ENCODE peak calls at places on chromosomes 5 and 9, in eight cellular contexts. K is mesendoderm, Q is colonic mucosa, E is adipocyte, F is heart right ventricle, D is HS-5, O is HTR-8/SVneo, B is RWPE2. X is an unnamed sample.

GRCh38 chr9:16950051-16950450 is 79.6 kb upstream of the BNC2 start:
- DNase-seq in F (no peak), K (peak), O (no peak), D (no peak), E (no peak), B (no peak), Q (no peak), X (no peak)

GRCh38 chr5:32261198-32261597 is 51.5 kb downstream of the MTMR12 start:
- DNase-seq in E (no peak), D (no peak), K (peak), O (no peak), B (no peak), Q (no peak), F (no peak), X (no peak)

GRCh38 chr5:138944527-138945322 is 69.6 kb upstream of the LRRTM2 start:
- DNase-seq in B (no peak), E (no peak), O (no peak), D (no peak), K (no peak), Q (no peak), F (no peak), X (no peak)

GRCh38 chr5:167936944-167937627 is 354.4 kb upstream of the WWC1 start:
- DNase-seq in F (no peak), D (no peak), Q (no peak), K (no peak), O (no peak), B (no peak), E (no peak), X (no peak)

GRCh38 chr5:43543434-43543833 is 13.4 kb downstream of the PAIP1 start:
- DNase-seq in D (no peak), E (no peak), Q (no peak), B (no peak), K (no peak), F (no peak), O (no peak), X (no peak)

GRCh38 chr5:72005676-72006075 is 101.6 kb upstream of the MAP1B start:
- DNase-seq in E (no peak), K (no peak), F (no peak), Q (no peak), D (no peak), B (no peak), O (no peak), X (no peak)

GRCh38 chr5:143314664-143315063 is 88.8 kb downstream of the NR3C1 start:
- DNase-seq in B (no peak), F (no peak), O (peak), D (peak), E (peak), K (no peak), Q (no peak), X (no peak)

GRCh38 chr5:160475864-160476438 is 54.3 kb downstream of the PTTG1 start:
- DNase-seq in O (no peak), B (no peak), F (no peak), E (no peak), D (no peak), Q (peak), K (no peak), X (no peak)

GRCh38 chr5:84239509-84239908 is 145.2 kb downstream of the EDIL3 start:
- DNase-seq in Q (no peak), O (peak), F (no peak), D (peak), B (no peak), E (peak), K (peak), X (no peak)

GRCh38 chr5:156479864-156480263 is 152.9 kb downstream of the SGCD start:
- DNase-seq in F (no peak), Q (peak), D (no peak), K (peak), B (no peak), E (peak), O (no peak), X (no peak)

GRCh38 chr5:5209510-5210286 is 69.6 kb downstream of the ADAMTS16 start:
- DNase-seq in D (no peak), B (no peak), Q (no peak), E (no peak), K (no peak), O (no peak), F (no peak), X (no peak)

GRCh38 chr9:97737429-97737828 is 40.3 kb upstream of the XPA start:
- DNase-seq in Q (no peak), O (peak), B (no peak), K (peak), E (no peak), D (no peak), F (no peak), X (no peak)

GRCh38 chr9:134522976-134523375 is 118.6 kb upstream of the COL5A1 start:
- DNase-seq in D (no peak), Q (no peak), E (no peak), K (no peak), B (no peak), F (no peak), O (no peak), X (no peak)

GRCh38 chr5:154444559-154445421 is 1.0 kb upstream of the SAP30L start:
- DNase-seq in D (no peak), O (peak), B (no peak), K (peak), F (peak), E (peak), Q (peak), X (no peak)

GRCh38 chr9:84297162-84297821 is 43.3 kb downstream of the SLC28A3 start:
- DNase-seq in Q (no peak), E (peak), B (no peak), K (no peak), F (no peak), D (peak), O (no peak), X (no peak)

GRCh38 chr5:133292300-133292699 is 240.5 kb downstream of the HSPA4 start:
- DNase-seq in D (no peak), K (peak), B (peak), O (no peak), Q (no peak), E (no peak), F (no peak), X (no peak)

GRCh38 chr5:125199968-125200841 is 453.8 kb upstream of the ZNF608 start:
- DNase-seq in B (no peak), O (no peak), Q (no peak), K (peak), D (no peak), F (no peak), E (no peak), X (no peak)

GRCh38 chr9:2427016-2427891 is 194.3 kb upstream of the VLDLR start:
- DNase-seq in O (no peak), F (no peak), Q (no peak), B (no peak), D (no peak), K (no peak), E (no peak), X (peak)

GRCh38 chr5:53879708-53880356 is 319.4 kb downstream of the NDUFS4 start:
- DNase-seq in Q (no peak), D (no peak), F (no peak), E (no peak), B (no peak), K (no peak), O (no peak), X (no peak)

GRCh38 chr5:109739741-109740140 is 50.0 kb downstream of the MAN2A1 start:
- DNase-seq in D (no peak), O (peak), Q (no peak), K (peak), F (no peak), E (no peak), B (no peak), X (no peak)

GRCh38 chr9:126474201-126474765 is 139.4 kb upstream of the LMX1B start:
- DNase-seq in E (peak), K (no peak), D (peak), B (no peak), Q (no peak), F (no peak), O (peak), X (no peak)

GRCh38 chr9:118577121-118577520 is 792.1 kb downstream of the BRINP1 start:
- DNase-seq in O (peak), F (no peak), E (peak), K (no peak), D (peak), Q (no peak), B (no peak), X (no peak)

GRCh38 chr5:55231476-55232193 is 1.8 kb downstream of the CCNO start:
- DNase-seq in Q (peak), E (peak), B (no peak), O (no peak), D (no peak), F (no peak), K (peak), X (peak)

GRCh38 chr9:36029765-36030528 is 6.8 kb upstream of the RECK start:
- DNase-seq in F (no peak), B (no peak), Q (no peak), O (peak), D (peak), E (peak), K (no peak), X (no peak)

GRCh38 chr5:28473531-28474107 is 1435.2 kb upstream of the CDH9 start:
- DNase-seq in E (peak), O (no peak), Q (no peak), D (no peak), K (peak), F (no peak), B (no peak), X (no peak)

GRCh38 chr5:73596705-73597328 is 29.2 kb upstream of the ARHGEF28 start:
- DNase-seq in Q (peak), B (no peak), O (peak), F (no peak), K (peak), D (no peak), E (peak), X (no peak)

GRCh38 chr5:100797863-100798262 is 105.2 kb downstream of the ST8SIA4 start:
- DNase-seq in Q (no peak), F (no peak), B (no peak), D (peak), O (no peak), E (peak), K (no peak), X (no peak)

GRCh38 chr5:161261693-161262323 is 284.7 kb downstream of the GABRB2 start:
- DNase-seq in O (no peak), Q (no peak), D (no peak), B (no peak), K (no peak), E (no peak), F (no peak), X (no peak)

GRCh38 chr5:14035859-14036440 is 91.5 kb upstream of the DNAH5 start:
- DNase-seq in B (peak), D (peak), O (peak), K (peak), F (peak), E (peak), Q (peak), X (no peak)

GRCh38 chr5:108579236-108579635 is 168.5 kb upstream of the FER start:
- DNase-seq in Q (no peak), B (no peak), K (peak), F (no peak), D (no peak), E (no peak), O (no peak), X (no peak)

GRCh38 chr9:127449332-127449966 is 1.8 kb downstream of the RPL12 start:
- DNase-seq in O (no peak), E (peak), B (no peak), Q (no peak), K (peak), D (no peak), F (no peak), X (no peak)

GRCh38 chr9:121268598-121269029 is 652 bp downstream of the GSN start:
- DNase-seq in K (peak), E (no peak), D (no peak), B (no peak), O (no peak), Q (no peak), F (no peak), X (no peak)

GRCh38 chr5:163408311-163408923 is 29.0 kb upstream of the CCNG1 start:
- DNase-seq in Q (peak), E (peak), D (peak), B (no peak), O (peak), K (peak), F (peak), X (no peak)

GRCh38 chr9:99967457-99967856 is 61.0 kb downstream of the STX17 start:
- DNase-seq in E (no peak), K (peak), F (no peak), O (no peak), D (no peak), Q (no peak), B (no peak), X (no peak)

X was measured in Right ventricle myocardium inferior.